ENCODE peak calls at places on chromosomes 16 and 17, in ten cellular contexts. U, D, Z, K, G, Y, Q, E, I and N are unnamed samples.

GRCh38 chr16:11615756-11616447 is 29.2 kb upstream of the LITAF start:
- DNase-seq in U (no peak), D (no peak), Z (no peak), K (no peak), G (no peak), Y (no peak), Q (no peak), E (no peak), I (no peak), N (no peak)

GRCh38 chr17:76513306-76513692 is 12.1 kb upstream of the RHBDF2 start:
- DNase-seq in U (no peak), D (no peak), Z (no peak), K (no peak), G (no peak), Y (no peak), Q (no peak), E (no peak), I (no peak), N (no peak)

GRCh38 chr16:57795431-57795878 is 6.8 kb downstream of the KIFC3 start:
- DNase-seq in U (no peak), D (no peak), Z (peak; percentile 70), K (peak; percentile 75), G (no peak), Y (no peak), Q (no peak), E (peak; percentile 33), I (no peak), N (peak; percentile 86)

GRCh38 chr16:88665148-88665547 is 2.3 kb upstream of the MVD start:
- DNase-seq in U (no peak), D (no peak), Z (no peak), K (no peak), G (no peak), Y (no peak), Q (no peak), E (no peak), I (no peak), N (no peak)

GRCh38 chr17:77354721-77355455 is 214.1 kb downstream of the SEC14L1 start:
- DNase-seq in U (no peak), D (peak; percentile 1), Z (peak; percentile 94), K (no peak), G (no peak), Y (peak; percentile 98), Q (no peak), E (no peak), I (no peak), N (no peak)

GRCh38 chr17:58969156-58969555 is 137.5 kb downstream of the TRIM37 start:
- DNase-seq in U (no peak), D (no peak), Z (no peak), K (no peak), G (no peak), Y (no peak), Q (no peak), E (no peak), I (no peak), N (no peak)

GRCh38 chr16:76539609-76540008 is 262.4 kb downstream of the CNTNAP4 start:
- DNase-seq in U (no peak), D (no peak), Z (no peak), K (no peak), G (no peak), Y (no peak), Q (no peak), E (no peak), I (no peak), N (no peak)

GRCh38 chr17:42795061-42795460 is 3.4 kb downstream of the COA3 start:
- DNase-seq in U (no peak), D (no peak), Z (no peak), K (no peak), G (no peak), Y (no peak), Q (no peak), E (no peak), I (no peak), N (no peak)

GRCh38 chr16:4591706-4592470 is 22.8 kb downstream of the UBALD1 start:
- DNase-seq in U (no peak), D (no peak), Z (no peak), K (no peak), G (no peak), Y (no peak), Q (no peak), E (no peak), I (no peak), N (no peak)

GRCh38 chr17:12665263-12666210 is at the start of gene MYOCD:
- DNase-seq in U (no peak), D (no peak), Z (no peak), K (peak; percentile 94), G (no peak), Y (no peak), Q (no peak), E (no peak), I (peak; percentile 65), N (no peak)

GRCh38 chr17:75576661-75577060 is 10.9 kb upstream of the MYO15B start:
- DNase-seq in U (no peak), D (no peak), Z (no peak), K (no peak), G (no peak), Y (no peak), Q (no peak), E (no peak), I (no peak), N (no peak)

GRCh38 chr17:59668816-59669215 is 38.4 kb downstream of the PTRH2 start:
- DNase-seq in U (no peak), D (no peak), Z (peak; percentile 86), K (no peak), G (no peak), Y (peak; percentile 94), Q (no peak), E (no peak), I (no peak), N (no peak)

GRCh38 chr17:2680961-2681360 is 30.6 kb downstream of the CLUH start:
- DNase-seq in U (no peak), D (no peak), Z (no peak), K (no peak), G (no peak), Y (no peak), Q (no peak), E (no peak), I (no peak), N (no peak)

GRCh38 chr17:2485543-2485942 is 26.1 kb downstream of the METTL16 start:
- DNase-seq in U (no peak), D (no peak), Z (peak; percentile 57), K (no peak), G (no peak), Y (no peak), Q (no peak), E (no peak), I (no peak), N (peak; percentile 58)

GRCh38 chr17:72191901-72192300 is 71.1 kb downstream of the SOX9 start:
- DNase-seq in U (no peak), D (no peak), Z (no peak), K (no peak), G (no peak), Y (no peak), Q (no peak), E (no peak), I (no peak), N (no peak)

GRCh38 chr17:70622382-70623260 is 453.3 kb downstream of the KCNJ2 start:
- DNase-seq in U (no peak), D (peak; percentile 17), Z (peak; percentile 23), K (peak; percentile 75), G (no peak), Y (no peak), Q (no peak), E (no peak), I (peak; percentile 62), N (peak; percentile 68)

GRCh38 chr17:60678118-60678444 is 430 bp downstream of the BCAS3 start:
- DNase-seq in U (no peak), D (no peak), Z (no peak), K (no peak), G (no peak), Y (no peak), Q (no peak), E (no peak), I (no peak), N (peak; percentile 13)

GRCh38 chr17:60473788-60474187 is 51.5 kb downstream of the CHCT1 start:
- DNase-seq in U (no peak), D (no peak), Z (no peak), K (no peak), G (no peak), Y (no peak), Q (no peak), E (no peak), I (no peak), N (no peak)

GRCh38 chr17:83071365-83071764 is 8.0 kb upstream of the METRNL start:
- DNase-seq in U (no peak), D (no peak), Z (no peak), K (no peak), G (no peak), Y (no peak), Q (no peak), E (no peak), I (no peak), N (no peak)

GRCh38 chr17:2855063-2855600 is 58.9 kb downstream of the RAP1GAP2 start:
- DNase-seq in U (no peak), D (no peak), Z (no peak), K (no peak), G (no peak), Y (no peak), Q (no peak), E (no peak), I (no peak), N (no peak)